ENCODE peak calls at places on chromosomes 11 and 22, in five cellular contexts. D, C, G, N and T are unnamed samples.

GRCh38 chr11:33027846-33028536 is 11.4 kb upstream of the TCP11L1 start:
- DNase-seq in C (no peak), N (no peak), G (no peak), D (no peak), T (no peak)

GRCh38 chr11:115961168-115962003 is 457.2 kb upstream of the CADM1 start:
- DNase-seq in C (no peak), N (no peak), G (peak; percentile 29), D (no peak), T (no peak)

GRCh38 chr22:19292262-19293230 is 1.0 kb upstream of the CLTCL1 start:
- DNase-seq in N (peak; percentile 55), G (no peak), D (peak; percentile 55), C (no peak), T (no peak)

GRCh38 chr11:112179601-112180000 is 4.3 kb downstream of the BCO2 start:
- DNase-seq in N (no peak), G (no peak), D (no peak), C (peak; percentile 5), T (no peak)

GRCh38 chr11:35223429-35223828 is 84.5 kb downstream of the CD44 start:
- DNase-seq in D (peak; percentile 81), C (no peak), N (no peak), G (peak; percentile 47), T (no peak)

GRCh38 chr11:114208371-114208770 is 87.8 kb upstream of the NNMT start:
- DNase-seq in D (no peak), N (no peak), C (no peak), G (no peak), T (no peak)

GRCh38 chr11:28697920-28698827 is 590.0 kb downstream of the METTL15 start:
- DNase-seq in C (peak; percentile 22), N (no peak), G (peak; percentile 37), D (peak; percentile 36), T (peak; percentile 22)

GRCh38 chr22:31947296-31947695 is 3.0 kb downstream of the YWHAH start:
- DNase-seq in G (peak; percentile 13), C (no peak), D (no peak), N (no peak), T (no peak)

GRCh38 chr11:8705171-8705570 is 22.6 kb downstream of the RPL27A start:
- DNase-seq in N (no peak), D (no peak), G (no peak), C (no peak), T (no peak)

GRCh38 chr11:75475767-75476650 is 43.0 kb upstream of the KLHL35 start:
- DNase-seq in N (no peak), G (no peak), D (peak; percentile 22), C (no peak), T (peak; percentile 61)

GRCh38 chr11:65833297-65834030 is at the start of gene SNX32:
- DNase-seq in C (peak; percentile 94), G (peak; percentile 93), D (peak; percentile 83), N (peak; percentile 96), T (peak; percentile 91)

GRCh38 chr11:97965849-97966646 is 1054.7 kb upstream of the CNTN5 start:
- DNase-seq in N (no peak), C (no peak), G (no peak), D (peak; percentile 3), T (peak; percentile 68)

GRCh38 chr11:103525069-103525468 is 415.8 kb downstream of the DYNC2H1 start:
- DNase-seq in D (no peak), G (no peak), C (no peak), N (no peak), T (peak; percentile 78)

GRCh38 chr22:45103756-45104155 is 60.0 kb upstream of the NUP50 start:
- DNase-seq in C (no peak), N (no peak), D (no peak), G (no peak), T (no peak)

GRCh38 chr22:49151256-49152131 is 676.2 kb downstream of the BRD1 start:
- DNase-seq in D (no peak), N (peak; percentile 41), C (no peak), G (no peak), T (no peak)

GRCh38 chr11:1540074-1540473 is 32.0 kb downstream of the DUSP8 start:
- DNase-seq in C (no peak), N (no peak), G (no peak), D (no peak), T (no peak)

GRCh38 chr11:108206969-108207682 is 15.3 kb downstream of the NPAT start:
- DNase-seq in D (no peak), G (no peak), C (no peak), N (no peak), T (no peak)

GRCh38 chr11:123362941-123363340 is 67.1 kb upstream of the GRAMD1B start:
- DNase-seq in G (no peak), N (no peak), C (no peak), D (no peak), T (no peak)

GRCh38 chr11:60377737-60378136 is 595 bp upstream of the MS4A7 start:
- DNase-seq in G (no peak), C (no peak), N (peak; percentile 53), D (no peak), T (no peak)